ENCODE peak calls at places on chromosome 21, in six cellular contexts. A is A549, R is cardiac muscle cell, G is kidney, S is PC-9, P is bronchial epithelial cell. C is an unnamed sample.

GRCh38 chr21:27213328-27213727 is 246.4 kb upstream of the ADAMTS5 start:
- DNase-seq in A (no peak), R (peak; percentile 45), G (no peak), S (no peak), P (peak; percentile 21), C (no peak)

GRCh38 chr21:33514234-33514633 is 22.7 kb upstream of the DNAJC28 start:
- DNase-seq in A (no peak), R (no peak), G (no peak), S (no peak), P (no peak), C (no peak)

GRCh38 chr21:19507682-19508260 is 1104.2 kb upstream of the TMPRSS15 start:
- DNase-seq in A (peak; percentile 0), R (peak; percentile 28), G (no peak), S (no peak), P (no peak), C (no peak)

GRCh38 chr21:46294647-46295176 is 8.6 kb downstream of the YBEY start:
- DNase-seq in A (no peak), R (no peak), G (no peak), S (peak; percentile 60), P (peak; percentile 14), C (no peak)

GRCh38 chr21:45018131-45019075 is 56.0 kb upstream of the ADARB1 start:
- DNase-seq in A (no peak), R (no peak), G (peak; percentile 76), S (no peak), P (no peak), C (no peak)

GRCh38 chr21:30444204-30444603 is 4.1 kb downstream of the KRTAP15-1 start:
- DNase-seq in A (no peak), R (peak; percentile 2), G (no peak), S (no peak), P (peak; percentile 2), C (no peak)

GRCh38 chr21:44509539-44509938 is 30.5 kb downstream of the KRTAP10-1 start:
- DNase-seq in A (peak; percentile 39), R (no peak), G (peak; percentile 63), S (peak; percentile 36), P (no peak), C (peak; percentile 94)

GRCh38 chr21:25997788-25998611 is 172.6 kb downstream of the APP start:
- DNase-seq in A (no peak), R (peak; percentile 18), G (no peak), S (peak; percentile 63), P (no peak), C (no peak)

GRCh38 chr21:33266784-33267135 is 593 bp downstream of the IL10RB start:
- DNase-seq in A (no peak), R (no peak), G (no peak), S (no peak), P (no peak), C (no peak)

GRCh38 chr21:20527691-20528090 is 470.5 kb upstream of the NCAM2 start:
- DNase-seq in A (no peak), R (no peak), G (no peak), S (no peak), P (no peak), C (no peak)

GRCh38 chr21:45877821-45878469 is 103.6 kb upstream of the COL6A1 start:
- DNase-seq in A (no peak), R (no peak), G (peak; percentile 59), S (no peak), P (no peak), C (no peak)

GRCh38 chr21:30194701-30195299 is 21.1 kb downstream of the CLDN8 start:
- DNase-seq in A (peak; percentile 20), R (peak; percentile 64), G (no peak), S (peak; percentile 41), P (peak; percentile 73), C (peak; percentile 36)

GRCh38 chr21:39341249-39341923 is 7.5 kb downstream of the HMGN1 start:
- DNase-seq in A (no peak), R (no peak), G (no peak), S (no peak), P (no peak), C (no peak)

GRCh38 chr21:33290441-33290840 is 24.3 kb downstream of the IL10RB start:
- DNase-seq in A (no peak), R (no peak), G (no peak), S (no peak), P (no peak), C (no peak)

GRCh38 chr21:45864436-45864835 is 117.1 kb upstream of the COL6A1 start:
- DNase-seq in A (no peak), R (no peak), G (no peak), S (no peak), P (no peak), C (no peak)

GRCh38 chr21:21230672-21231071 is 232.5 kb downstream of the NCAM2 start:
- DNase-seq in A (no peak), R (peak; percentile 75), G (no peak), S (no peak), P (peak; percentile 3), C (no peak)

GRCh38 chr21:38817371-38818335 is 11.9 kb downstream of the ETS2 start:
- DNase-seq in A (no peak), R (no peak), G (peak; percentile 62), S (no peak), P (peak; percentile 81), C (no peak)

GRCh38 chr21:40047211-40047610 is 180.0 kb downstream of the PCP4 start:
- DNase-seq in A (no peak), R (no peak), G (no peak), S (no peak), P (no peak), C (peak; percentile 32)

GRCh38 chr21:45592208-45592619 is 50.0 kb upstream of the SLC19A1 start:
- DNase-seq in A (no peak), R (no peak), G (peak; percentile 23), S (no peak), P (peak; percentile 4), C (no peak)

GRCh38 chr21:37582613-37583012 is 216.0 kb downstream of the DYRK1A start:
- DNase-seq in A (peak; percentile 62), R (peak; percentile 60), G (no peak), S (no peak), P (no peak), C (no peak)

GRCh38 chr21:45073301-45074047 is 906 bp upstream of the ADARB1 start:
- DNase-seq in A (peak; percentile 39), R (peak; percentile 59), G (peak; percentile 84), S (peak; percentile 79), P (peak; percentile 50), C (peak; percentile 86)

GRCh38 chr21:46234436-46234950 is 5.9 kb upstream of the LSS start:
- DNase-seq in A (no peak), R (no peak), G (no peak), S (no peak), P (no peak), C (no peak)

GRCh38 chr21:8998946-8999681 is 1522.3 kb upstream of the TPTE start:
- DNase-seq in A (peak; percentile 94), R (no peak), G (no peak), S (peak; percentile 26), P (peak; percentile 65), C (no peak)

GRCh38 chr21:39105836-39106235 is 77.4 kb downstream of the PSMG1 start:
- DNase-seq in A (no peak), R (no peak), G (no peak), S (no peak), P (no peak), C (no peak)

GRCh38 chr21:14383596-14384210 is 757 bp upstream of the HSPA13 start:
- DNase-seq in A (peak; percentile 16), R (no peak), G (no peak), S (no peak), P (no peak), C (no peak)

DNA sequence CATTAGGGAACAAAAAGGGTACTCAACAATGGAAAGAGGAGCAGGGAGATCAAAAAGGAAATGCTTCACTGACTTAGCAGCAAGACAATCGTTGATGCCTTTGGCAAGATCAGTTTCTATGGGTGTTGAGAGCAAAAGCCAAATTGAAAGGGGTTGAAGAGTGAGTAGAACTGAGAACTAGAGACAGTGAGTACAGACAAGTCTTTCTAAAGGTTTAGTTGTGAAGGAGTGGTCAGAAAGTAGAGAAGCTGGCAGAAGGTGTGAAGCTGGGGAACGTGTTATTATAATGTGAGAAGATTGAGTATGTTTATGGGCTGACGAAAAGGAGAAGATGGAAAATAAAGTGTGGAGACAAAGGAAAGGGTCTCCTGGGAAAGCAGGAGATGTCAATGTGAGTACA is 221.2 kb upstream of the USP25 start:
- DNase-seq in A (no peak), R (no peak), G (no peak), S (no peak), P (no peak), C (no peak)
- TF ChIP-seq CTCF in A (no peak), R (no peak), G (no peak), S (no peak), P (no peak), C (no peak)

GRCh38 chr21:41765393-41765950 is 1.4 kb downstream of the RIPK4 start:
- DNase-seq in A (no peak), R (no peak), G (no peak), S (no peak), P (no peak), C (no peak)

GRCh38 chr21:41763996-41764395 is 2.9 kb downstream of the RIPK4 start:
- DNase-seq in A (no peak), R (no peak), G (no peak), S (no peak), P (no peak), C (no peak)

GRCh38 chr21:41766051-41766882 is 585 bp downstream of the RIPK4 start:
- DNase-seq in A (no peak), R (no peak), G (peak; percentile 63), S (no peak), P (no peak), C (no peak)

GRCh38 chr21:41763398-41763931 is 3.4 kb downstream of the RIPK4 start:
- DNase-seq in A (no peak), R (peak; percentile 48), G (no peak), S (peak; percentile 68), P (peak; percentile 88), C (no peak)

GRCh38 chr21:41764558-41765392 is 2.1 kb downstream of the RIPK4 start:
- DNase-seq in A (peak; percentile 59), R (no peak), G (peak; percentile 78), S (no peak), P (peak; percentile 58), C (no peak)
- H3K4me3 ChIP-seq in A (peak overlapping the region; percentile 92), R (no peak overlapping the region), G (peak overlapping the region; percentile 66), S (peak overlapping the region; percentile 100), P (peak overlapping the region; percentile 93), C (peak overlapping the region; percentile 69)

GRCh38 chr21:32196001-32196400 is 82.8 kb downstream of the MIS18A start:
- DNase-seq in A (no peak), R (no peak), G (no peak), S (no peak), P (no peak), C (no peak)
- TF ChIP-seq CTCF in A (no peak), R (no peak), G (no peak), S (no peak), P (no peak), C (no peak)

GRCh38 chr21:41953831-41954653 is at the start of gene C2CD2:
- DNase-seq in A (peak; percentile 64), R (peak; percentile 82), G (peak; percentile 92), S (no peak), P (no peak), C (no peak)

GRCh38 chr21:41950941-41951408 is 2.8 kb downstream of the C2CD2 start:
- DNase-seq in A (no peak), R (no peak), G (peak; percentile 55), S (no peak), P (no peak), C (no peak)

GRCh38 chr21:41953249-41953830 is 478 bp downstream of the C2CD2 start:
- DNase-seq in A (no peak), R (peak; percentile 45), G (peak; percentile 82), S (no peak), P (no peak), C (no peak)

GRCh38 chr21:41952568-41953248 is 1.1 kb downstream of the C2CD2 start:
- DNase-seq in A (no peak), R (no peak), G (peak; percentile 78), S (no peak), P (no peak), C (no peak)

GRCh38 chr21:41951876-41952567 is 1.8 kb downstream of the C2CD2 start:
- DNase-seq in A (no peak), R (no peak), G (peak; percentile 52), S (no peak), P (no peak), C (no peak)
- H3K4me3 ChIP-seq in A (no peak overlapping the region), R (no peak overlapping the region), G (no peak overlapping the region), S (peak overlapping the region; percentile 84), P (no peak overlapping the region), C (peak overlapping the region; percentile 72)